ENCODE peak calls at places on chromosomes 6 and 20, in nine cellular contexts. One of them, this sample, is unnamed.

GRCh38 chr20:44835661-44836221 is 25.4 kb upstream of the RIMS4 start:
- DNase-seq in endodermal cell: no peak
- DNase-seq in left ventricle myocardium inferior: no peak
- DNase-seq in SK-N-MC: no peak
- DNase-seq in mucosa of descending colon: no peak
- DNase-seq in thyroid gland: no peak
- DNase-seq in upper lobe of right lung: no peak
- DNase-seq in adrenal gland: no peak
- DNase-seq in CD8-positive, alpha-beta memory T cell: no peak
- DNase-seq in this sample: no peak

GRCh38 chr6:111864138-111865048 is 8.9 kb downstream of the FYN start:
- DNase-seq in adrenal gland: no peak
- DNase-seq in left ventricle myocardium inferior: no peak
- DNase-seq in SK-N-MC: no peak
- DNase-seq in upper lobe of right lung: no peak
- DNase-seq in CD8-positive, alpha-beta memory T cell: no peak
- DNase-seq in mucosa of descending colon: no peak
- DNase-seq in endodermal cell: no peak
- DNase-seq in thyroid gland: no peak
- DNase-seq in this sample: no peak

GRCh38 chr20:41037172-41037571 is 8.6 kb downstream of the TOP1 start:
- DNase-seq in endodermal cell: no peak
- DNase-seq in thyroid gland: no peak
- DNase-seq in left ventricle myocardium inferior: no peak
- DNase-seq in upper lobe of right lung: no peak
- DNase-seq in mucosa of descending colon: no peak
- DNase-seq in adrenal gland: no peak
- DNase-seq in CD8-positive, alpha-beta memory T cell: no peak
- DNase-seq in SK-N-MC: no peak
- DNase-seq in this sample: no peak

GRCh38 chr20:36541227-36542018 is at the start of gene MYL9:
- DNase-seq in left ventricle myocardium inferior: peak
- DNase-seq in adrenal gland: peak
- DNase-seq in endodermal cell: peak
- DNase-seq in SK-N-MC: no peak
- DNase-seq in thyroid gland: peak
- DNase-seq in CD8-positive, alpha-beta memory T cell: no peak
- DNase-seq in upper lobe of right lung: peak
- DNase-seq in mucosa of descending colon: peak
- DNase-seq in this sample: no peak

GRCh38 chr20:58883243-58883691 is 30.8 kb downstream of the GNAS start:
- DNase-seq in SK-N-MC: no peak
- DNase-seq in thyroid gland: peak
- DNase-seq in mucosa of descending colon: no peak
- DNase-seq in CD8-positive, alpha-beta memory T cell: no peak
- DNase-seq in adrenal gland: no peak
- DNase-seq in upper lobe of right lung: no peak
- DNase-seq in endodermal cell: peak
- DNase-seq in left ventricle myocardium inferior: no peak
- DNase-seq in this sample: no peak

GRCh38 chr6:5672581-5673011 is 334.1 kb downstream of the NRN1 start:
- DNase-seq in SK-N-MC: no peak
- DNase-seq in upper lobe of right lung: no peak
- DNase-seq in thyroid gland: no peak
- DNase-seq in left ventricle myocardium inferior: no peak
- DNase-seq in mucosa of descending colon: no peak
- DNase-seq in adrenal gland: peak
- DNase-seq in CD8-positive, alpha-beta memory T cell: no peak
- DNase-seq in endodermal cell: peak
- DNase-seq in this sample: no peak

GRCh38 chr20:7199867-7200266 is 432.4 kb downstream of the BMP2 start:
- DNase-seq in adrenal gland: no peak
- DNase-seq in left ventricle myocardium inferior: no peak
- DNase-seq in SK-N-MC: no peak
- DNase-seq in CD8-positive, alpha-beta memory T cell: no peak
- DNase-seq in mucosa of descending colon: no peak
- DNase-seq in upper lobe of right lung: no peak
- DNase-seq in thyroid gland: no peak
- DNase-seq in endodermal cell: no peak
- DNase-seq in this sample: no peak

GRCh38 chr20:57390604-57391438 is at the start of gene RBM38:
- DNase-seq in mucosa of descending colon: peak
- DNase-seq in thyroid gland: peak
- DNase-seq in adrenal gland: peak
- DNase-seq in endodermal cell: peak
- DNase-seq in CD8-positive, alpha-beta memory T cell: peak
- DNase-seq in upper lobe of right lung: peak
- DNase-seq in SK-N-MC: no peak
- DNase-seq in left ventricle myocardium inferior: peak
- DNase-seq in this sample: peak

GRCh38 chr6:49826743-49827406 is 39.5 kb downstream of the CRISP1 start:
- DNase-seq in thyroid gland: no peak
- DNase-seq in left ventricle myocardium inferior: no peak
- DNase-seq in upper lobe of right lung: no peak
- DNase-seq in adrenal gland: no peak
- DNase-seq in endodermal cell: no peak
- DNase-seq in CD8-positive, alpha-beta memory T cell: no peak
- DNase-seq in SK-N-MC: no peak
- DNase-seq in mucosa of descending colon: no peak
- DNase-seq in this sample: no peak

GRCh38 chr6:110329348-110329728 is 28.8 kb downstream of the METTL24 start:
- DNase-seq in upper lobe of right lung: no peak
- DNase-seq in SK-N-MC: no peak
- DNase-seq in adrenal gland: no peak
- DNase-seq in CD8-positive, alpha-beta memory T cell: no peak
- DNase-seq in endodermal cell: no peak
- DNase-seq in left ventricle myocardium inferior: no peak
- DNase-seq in mucosa of descending colon: no peak
- DNase-seq in thyroid gland: no peak
- DNase-seq in this sample: no peak

GRCh38 chr6:110328231-110328630 is 29.9 kb downstream of the METTL24 start:
- DNase-seq in left ventricle myocardium inferior: no peak
- DNase-seq in endodermal cell: no peak
- DNase-seq in CD8-positive, alpha-beta memory T cell: no peak
- DNase-seq in adrenal gland: no peak
- DNase-seq in SK-N-MC: no peak
- DNase-seq in mucosa of descending colon: no peak
- DNase-seq in thyroid gland: no peak
- DNase-seq in upper lobe of right lung: no peak
- DNase-seq in this sample: no peak

GRCh38 chr6:110331383-110331782 is 26.8 kb downstream of the METTL24 start:
- DNase-seq in CD8-positive, alpha-beta memory T cell: no peak
- DNase-seq in thyroid gland: no peak
- DNase-seq in SK-N-MC: no peak
- DNase-seq in left ventricle myocardium inferior: no peak
- DNase-seq in upper lobe of right lung: no peak
- DNase-seq in mucosa of descending colon: no peak
- DNase-seq in endodermal cell: peak
- DNase-seq in adrenal gland: no peak
- DNase-seq in this sample: no peak

GRCh38 chr6:110331816-110332215 is 26.3 kb downstream of the METTL24 start:
- DNase-seq in mucosa of descending colon: no peak
- DNase-seq in CD8-positive, alpha-beta memory T cell: no peak
- DNase-seq in upper lobe of right lung: no peak
- DNase-seq in adrenal gland: no peak
- DNase-seq in left ventricle myocardium inferior: no peak
- DNase-seq in endodermal cell: peak
- DNase-seq in thyroid gland: no peak
- DNase-seq in SK-N-MC: no peak
- DNase-seq in this sample: peak

DNA sequence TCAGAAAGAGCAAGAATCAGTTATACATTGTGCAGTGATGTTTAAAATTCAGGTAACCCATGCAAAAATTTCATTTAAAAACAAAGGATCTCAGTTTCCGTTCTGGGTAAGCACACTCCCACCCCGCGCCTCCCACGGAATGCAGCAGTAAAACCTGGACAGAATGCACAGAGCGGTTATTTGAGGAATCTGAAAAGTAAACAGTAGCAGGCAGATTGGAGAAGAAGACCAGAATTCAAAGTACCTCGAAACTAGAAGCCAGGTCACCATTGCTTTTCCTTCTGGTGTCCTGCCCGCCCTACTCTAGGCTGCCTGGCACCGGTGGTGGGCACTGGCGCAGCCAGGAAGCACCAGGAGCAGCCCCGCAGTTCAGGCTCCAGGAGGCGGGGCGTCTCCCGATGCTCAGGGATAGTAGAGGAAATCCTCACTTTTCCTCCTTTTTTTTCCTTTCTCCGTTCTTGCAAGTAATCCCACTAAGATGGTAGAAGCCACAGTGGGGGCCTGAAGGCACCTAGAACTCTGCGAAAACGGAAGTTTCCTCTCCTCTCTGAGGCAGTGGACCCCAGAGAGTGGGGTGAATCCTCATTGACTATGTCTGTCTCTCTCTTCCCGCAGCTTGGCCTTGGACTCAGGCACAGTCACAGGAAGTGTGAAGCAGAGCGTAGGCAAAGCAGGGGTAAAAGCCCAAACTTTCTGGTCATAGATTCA is 28.3 kb downstream of the METTL24 start:
- DNase-seq in upper lobe of right lung: no peak
- DNase-seq in CD8-positive, alpha-beta memory T cell: no peak
- DNase-seq in adrenal gland: no peak
- DNase-seq in SK-N-MC: no peak
- DNase-seq in thyroid gland: no peak
- DNase-seq in left ventricle myocardium inferior: no peak
- DNase-seq in mucosa of descending colon: peak
- DNase-seq in endodermal cell: peak
- DNase-seq in this sample: no peak
- H3K4me3 ChIP-seq in upper lobe of right lung: peak
- H3K4me3 ChIP-seq in CD8-positive, alpha-beta memory T cell: no peak
- H3K4me3 ChIP-seq in adrenal gland: no peak
- H3K4me3 ChIP-seq in SK-N-MC: no peak
- H3K4me3 ChIP-seq in thyroid gland: no peak
- H3K4me3 ChIP-seq in left ventricle myocardium inferior: peak
- H3K4me3 ChIP-seq in mucosa of descending colon: no peak
- H3K4me3 ChIP-seq in endodermal cell: no peak
- H3K4me3 ChIP-seq in this sample: no peak

DNA sequence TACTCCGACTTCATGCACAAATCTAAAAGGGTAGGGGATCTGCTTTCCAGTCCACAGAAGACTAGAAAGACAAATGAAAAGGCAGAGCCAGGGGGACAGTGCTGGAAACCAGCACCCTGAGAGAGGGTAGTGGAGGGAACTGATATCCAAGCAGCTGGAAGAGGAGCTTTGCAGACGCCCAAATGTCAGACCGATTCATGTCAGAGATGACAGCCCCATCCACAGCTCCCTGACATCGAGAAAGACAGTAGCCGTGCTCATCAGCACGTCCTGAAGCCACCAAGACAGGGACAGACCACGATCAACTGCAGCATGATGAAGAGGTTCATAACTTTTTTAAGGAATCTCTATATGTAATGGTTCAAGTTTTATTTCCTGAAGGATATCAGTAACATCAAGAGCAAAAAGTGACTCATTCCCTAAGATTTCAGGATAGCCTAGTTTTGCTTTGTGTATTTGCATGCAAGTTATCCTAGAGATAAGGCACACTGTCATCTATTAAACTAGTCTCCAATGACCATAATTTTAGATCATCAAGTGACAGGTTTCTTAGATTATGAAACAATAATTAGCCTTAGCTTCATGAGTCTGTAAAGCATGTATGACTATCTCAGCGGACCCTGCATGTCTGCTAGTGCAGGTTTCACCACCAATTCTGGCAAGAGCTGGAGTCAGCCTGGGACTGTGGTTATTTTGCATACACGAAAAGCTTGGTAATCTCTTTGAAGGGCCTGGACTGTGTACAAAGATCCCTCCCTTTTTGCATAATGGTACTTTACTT is 43.0 kb downstream of the PRDM1 start:
- DNase-seq in adrenal gland: no peak
- DNase-seq in mucosa of descending colon: no peak
- DNase-seq in upper lobe of right lung: no peak
- DNase-seq in thyroid gland: no peak
- DNase-seq in endodermal cell: no peak
- DNase-seq in SK-N-MC: no peak
- DNase-seq in CD8-positive, alpha-beta memory T cell: no peak
- DNase-seq in left ventricle myocardium inferior: no peak
- DNase-seq in this sample: peak
- H3K4me3 ChIP-seq in adrenal gland: no peak
- H3K4me3 ChIP-seq in mucosa of descending colon: no peak
- H3K4me3 ChIP-seq in upper lobe of right lung: no peak
- H3K4me3 ChIP-seq in thyroid gland: no peak
- H3K4me3 ChIP-seq in endodermal cell: no peak
- H3K4me3 ChIP-seq in SK-N-MC: no peak
- H3K4me3 ChIP-seq in CD8-positive, alpha-beta memory T cell: no peak
- H3K4me3 ChIP-seq in left ventricle myocardium inferior: no peak
- H3K4me3 ChIP-seq in this sample: peak

DNA sequence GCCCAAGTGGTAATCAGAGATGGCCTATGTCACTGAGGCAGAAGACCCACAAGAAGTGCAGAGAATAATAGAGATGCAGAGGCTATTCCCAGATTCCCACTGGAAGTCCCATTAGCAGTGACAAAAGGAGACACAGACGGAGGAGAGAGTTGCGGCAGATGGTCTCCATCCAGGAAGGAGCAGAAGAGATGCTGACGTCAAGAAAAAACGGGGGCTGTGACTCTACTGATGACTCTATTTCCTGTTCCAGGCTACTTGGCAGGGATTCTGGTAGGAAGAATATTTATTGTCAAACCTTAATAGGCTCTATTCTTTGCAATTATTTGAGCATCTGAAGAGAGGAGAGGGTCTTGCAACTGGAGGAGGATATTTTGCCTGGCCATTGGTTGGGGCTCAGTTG is 246.0 kb upstream of the ECI2 start:
- DNase-seq in SK-N-MC: no peak
- DNase-seq in upper lobe of right lung: no peak
- DNase-seq in thyroid gland: no peak
- DNase-seq in CD8-positive, alpha-beta memory T cell: no peak
- DNase-seq in endodermal cell: no peak
- DNase-seq in mucosa of descending colon: no peak
- DNase-seq in adrenal gland: no peak
- DNase-seq in left ventricle myocardium inferior: no peak
- DNase-seq in this sample: no peak
- H3K4me3 ChIP-seq in SK-N-MC: no peak
- H3K4me3 ChIP-seq in upper lobe of right lung: no peak
- H3K4me3 ChIP-seq in thyroid gland: no peak
- H3K4me3 ChIP-seq in CD8-positive, alpha-beta memory T cell: no peak
- H3K4me3 ChIP-seq in endodermal cell: no peak
- H3K4me3 ChIP-seq in mucosa of descending colon: no peak
- H3K4me3 ChIP-seq in adrenal gland: no peak
- H3K4me3 ChIP-seq in left ventricle myocardium inferior: peak
- H3K4me3 ChIP-seq in this sample: no peak

DNA sequence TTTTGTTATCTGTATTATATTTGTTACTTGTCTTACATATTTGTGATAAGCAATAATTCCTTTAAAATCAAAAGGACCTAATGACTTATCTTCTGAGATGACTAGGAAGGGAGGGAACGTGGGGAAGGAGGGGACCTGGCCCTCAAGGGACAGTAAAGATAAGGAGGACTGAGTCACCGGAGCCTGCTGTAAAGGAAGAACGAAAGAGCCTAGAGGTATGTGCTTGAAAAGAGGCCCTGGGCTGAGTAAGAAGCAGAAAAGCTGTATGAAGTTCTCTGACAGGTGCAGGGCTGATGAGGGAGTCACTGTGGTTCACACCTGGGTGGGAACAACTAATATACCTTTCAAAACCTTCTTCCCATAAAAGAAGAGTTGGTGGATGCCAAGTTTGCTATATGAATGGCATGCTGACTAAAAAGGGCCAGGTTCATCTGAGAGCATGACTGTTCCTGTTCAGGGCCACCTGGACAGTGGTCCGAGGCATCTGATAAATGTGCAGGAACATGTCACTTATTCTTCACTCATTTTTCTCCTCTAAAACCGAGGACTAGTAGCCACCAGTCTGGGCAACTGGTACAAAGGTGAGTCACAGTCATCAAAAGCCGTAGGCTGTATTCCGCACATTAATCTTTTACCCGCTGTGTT is 111.3 kb downstream of the TNFAIP3 start:
- DNase-seq in upper lobe of right lung: no peak
- DNase-seq in adrenal gland: no peak
- DNase-seq in endodermal cell: no peak
- DNase-seq in thyroid gland: no peak
- DNase-seq in mucosa of descending colon: no peak
- DNase-seq in left ventricle myocardium inferior: no peak
- DNase-seq in SK-N-MC: no peak
- DNase-seq in CD8-positive, alpha-beta memory T cell: no peak
- DNase-seq in this sample: no peak
- H3K4me3 ChIP-seq in upper lobe of right lung: no peak
- H3K4me3 ChIP-seq in adrenal gland: no peak
- H3K4me3 ChIP-seq in endodermal cell: no peak
- H3K4me3 ChIP-seq in thyroid gland: no peak
- H3K4me3 ChIP-seq in mucosa of descending colon: no peak
- H3K4me3 ChIP-seq in left ventricle myocardium inferior: no peak
- H3K4me3 ChIP-seq in SK-N-MC: no peak
- H3K4me3 ChIP-seq in CD8-positive, alpha-beta memory T cell: no peak
- H3K4me3 ChIP-seq in this sample: no peak